ENCODE peak calls at places on chromosomes 13 and 19, in ten cellular contexts. R is heart left ventricle; J is transverse colon; H is left ventricle myocardium inferior; Z is AG04450; N is endodermal cell; C is CD8-positive, alpha-beta memory T cell; Y is lower leg skin; V is tibial artery; L is mammary epithelial cell. M is an unnamed sample.

GRCh38 chr13:56924401-56924800 is 216.3 kb upstream of the PRR20A start:
- DNase-seq in R (no peak), J (no peak), H (no peak), Z (no peak), N (no peak), C (no peak), Y (no peak), V (no peak), L (no peak), M (no peak)

GRCh38 chr13:112941349-112941748 is 27.7 kb upstream of the MCF2L start:
- DNase-seq in R (no peak), J (no peak), H (no peak), Z (no peak), N (no peak), C (no peak), Y (no peak), V (no peak), L (no peak), M (no peak)

GRCh38 chr19:16206046-16206605 is 8.4 kb downstream of the AP1M1 start:
- DNase-seq in R (no peak), J (no peak), H (no peak), Z (no peak), N (no peak), C (no peak), Y (no peak), V (peak; percentile 9), L (no peak), M (no peak)

GRCh38 chr19:51926784-51927741 is at the start of gene ZNF613:
- DNase-seq in R (peak; percentile 92), J (peak; percentile 91), H (peak; percentile 87), Z (peak; percentile 81), N (peak; percentile 95), C (peak; percentile 66), Y (peak; percentile 96), V (peak; percentile 87), L (peak; percentile 92), M (peak; percentile 80)

GRCh38 chr13:51270606-51271005 is 48.4 kb downstream of the FAM124A start:
- DNase-seq in R (no peak), J (no peak), H (no peak), Z (no peak), N (no peak), C (no peak), Y (no peak), V (no peak), L (no peak), M (no peak)

GRCh38 chr13:33761744-33762143 is 56.2 kb upstream of the RFC3 start:
- DNase-seq in R (no peak), J (no peak), H (no peak), Z (no peak), N (peak; percentile 46), C (no peak), Y (no peak), V (no peak), L (peak; percentile 12), M (peak; percentile 17)

GRCh38 chr19:45599286-45599685 is 2.7 kb downstream of the GPR4 start:
- DNase-seq in R (no peak), J (no peak), H (no peak), Z (no peak), N (no peak), C (no peak), Y (no peak), V (no peak), L (no peak), M (peak; percentile 77)

GRCh38 chr13:99916366-99917103 is 55.0 kb downstream of the ZIC5 start:
- DNase-seq in R (no peak), J (no peak), H (no peak), Z (peak; percentile 33), N (peak; percentile 67), C (no peak), Y (no peak), V (no peak), L (peak; percentile 66), M (peak; percentile 89)

GRCh38 chr13:46962286-46962941 is 65.6 kb upstream of the HTR2A start:
- DNase-seq in R (no peak), J (no peak), H (no peak), Z (no peak), N (no peak), C (no peak), Y (no peak), V (no peak), L (peak; percentile 67), M (peak; percentile 45)

GRCh38 chr13:38636756-38637155 is 50.1 kb upstream of the FREM2 start:
- DNase-seq in R (no peak), J (peak; percentile 11), H (no peak), Z (no peak), N (no peak), C (no peak), Y (no peak), V (no peak), L (no peak), M (no peak)

GRCh38 chr19:12782424-12783225 is 7.3 kb upstream of the HOOK2 start:
- DNase-seq in R (peak; percentile 97), J (peak; percentile 90), H (peak; percentile 92), Z (no peak), N (peak; percentile 78), C (peak; percentile 93), Y (peak; percentile 96), V (peak; percentile 84), L (peak; percentile 59), M (peak; percentile 89)

GRCh38 chr13:39567569-39567968 is 35.4 kb downstream of the LHFPL6 start:
- DNase-seq in R (no peak), J (no peak), H (no peak), Z (no peak), N (no peak), C (no peak), Y (no peak), V (no peak), L (no peak), M (no peak)

DNA sequence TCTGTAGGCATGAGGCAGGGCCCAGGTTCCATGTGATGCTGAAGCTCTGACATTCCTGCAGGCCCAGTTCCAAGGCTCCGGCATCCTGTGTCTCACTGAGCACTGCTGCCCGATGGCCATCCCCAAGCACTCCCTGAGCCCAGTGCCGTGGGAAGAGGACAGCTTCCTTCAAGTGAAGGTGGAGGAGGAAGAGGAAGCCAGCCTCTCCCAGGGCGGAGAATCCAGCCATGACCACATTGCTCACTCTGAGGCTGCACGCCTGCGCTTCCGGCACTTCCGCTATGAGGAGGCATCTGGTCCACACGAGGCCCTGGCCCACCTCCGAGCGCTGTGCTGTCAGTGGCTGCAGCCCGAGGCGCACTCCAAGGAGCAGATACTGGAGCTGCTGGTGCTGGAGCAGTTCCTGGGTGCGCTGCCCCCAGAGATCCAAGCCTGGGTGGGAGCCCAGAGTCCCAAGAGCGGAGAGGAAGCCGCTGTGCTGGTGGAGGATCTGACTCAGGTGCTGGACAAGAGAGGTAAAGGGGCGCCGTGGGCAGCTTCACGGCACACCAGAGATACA is 8.0 kb downstream of the ZSCAN22 start:
- DNase-seq in R (no peak), J (no peak), H (no peak), Z (no peak), N (no peak), C (no peak), Y (no peak), V (no peak), L (no peak), M (no peak)
- H3K4me3 ChIP-seq in R (no peak overlapping the region), J (no peak overlapping the region), H (no peak overlapping the region), Z (no peak overlapping the region), N (no peak overlapping the region), C (no peak overlapping the region), Y (no peak overlapping the region), V (no peak overlapping the region), L (no peak overlapping the region), M (no peak overlapping the region)

GRCh38 chr13:98494769-98495168 is 82.1 kb downstream of the STK24 start:
- DNase-seq in R (no peak), J (no peak), H (no peak), Z (no peak), N (peak; percentile 47), C (no peak), Y (no peak), V (no peak), L (no peak), M (no peak)

GRCh38 chr13:98496239-98496668 is 80.7 kb downstream of the STK24 start:
- DNase-seq in R (no peak), J (peak; percentile 45), H (no peak), Z (no peak), N (peak; percentile 55), C (no peak), Y (peak; percentile 96), V (peak; percentile 86), L (no peak), M (no peak)

GRCh38 chr13:98496966-98497365 is 79.9 kb downstream of the STK24 start:
- DNase-seq in R (no peak), J (no peak), H (no peak), Z (no peak), N (no peak), C (no peak), Y (no peak), V (no peak), L (no peak), M (no peak)

GRCh38 chr13:98493035-98493401 is 83.9 kb downstream of the STK24 start:
- DNase-seq in R (no peak), J (no peak), H (no peak), Z (no peak), N (no peak), C (no peak), Y (no peak), V (no peak), L (no peak), M (no peak)

GRCh38 chr13:98495627-98496238 is 81.2 kb downstream of the STK24 start:
- DNase-seq in R (no peak), J (no peak), H (no peak), Z (no peak), N (peak; percentile 71), C (no peak), Y (no peak), V (no peak), L (no peak), M (no peak)
- H3K4me3 ChIP-seq in R (no peak overlapping the region), J (no peak overlapping the region), H (peak overlapping the region; percentile 7), Z (no peak overlapping the region), N (no peak overlapping the region), C (no peak overlapping the region), Y (no peak overlapping the region), V (no peak overlapping the region), L (no peak overlapping the region), M (no peak overlapping the region)

DNA sequence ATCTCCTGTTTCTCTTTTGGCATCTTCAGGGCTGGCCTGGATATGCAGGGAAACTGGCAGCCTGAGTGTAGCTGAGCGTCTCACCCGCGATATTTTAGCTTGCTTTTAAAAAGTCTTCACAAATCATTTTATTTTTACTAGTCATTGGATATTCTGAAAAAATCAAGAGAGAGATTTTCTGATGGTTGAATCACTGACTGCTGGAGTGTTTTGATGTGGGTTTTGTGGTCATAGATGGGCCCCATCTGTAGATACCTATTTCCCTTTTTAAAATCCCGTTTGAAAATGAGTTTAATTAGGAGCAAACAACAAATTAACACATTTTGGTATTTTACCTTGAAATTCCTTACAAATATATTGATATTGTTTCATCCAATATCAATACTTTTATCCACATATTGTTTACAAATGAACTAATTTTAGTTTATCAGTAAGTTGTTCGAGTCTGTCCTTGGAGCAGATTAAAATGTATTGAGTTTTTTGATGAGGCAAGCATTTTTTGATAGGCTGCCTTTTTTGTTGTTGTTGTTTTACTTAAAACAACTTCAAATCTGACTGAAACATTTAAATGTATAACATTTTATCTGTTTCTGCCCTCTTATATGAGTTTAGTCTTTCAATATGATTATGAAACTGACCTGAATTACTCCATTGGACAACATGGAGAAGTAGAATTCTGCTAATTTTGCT is 21.5 kb upstream of the OXGR1 start:
- DNase-seq in R (no peak), J (no peak), H (no peak), Z (no peak), N (no peak), C (no peak), Y (no peak), V (no peak), L (no peak), M (no peak)
- H3K4me3 ChIP-seq in R (no peak overlapping the region), J (no peak overlapping the region), H (no peak overlapping the region), Z (no peak overlapping the region), N (no peak overlapping the region), C (no peak overlapping the region), Y (no peak overlapping the region), V (no peak overlapping the region), L (no peak overlapping the region), M (no peak overlapping the region)

GRCh38 chr13:79782541-79783216 is 301.7 kb downstream of the NDFIP2 start:
- DNase-seq in R (peak; percentile 73), J (no peak), H (peak; percentile 68), Z (peak; percentile 44), N (peak; percentile 92), C (no peak), Y (no peak), V (no peak), L (peak; percentile 85), M (peak; percentile 61)
- H3K4me3 ChIP-seq in R (no peak overlapping the region), J (no peak overlapping the region), H (peak overlapping the region; percentile 33), Z (no peak overlapping the region), N (peak overlapping the region; percentile 39), C (no peak overlapping the region), Y (no peak overlapping the region), V (no peak overlapping the region), L (no peak overlapping the region), M (no peak overlapping the region)

M was measured in H7.